ENCODE peak calls at places on chromosome 6, in four cellular contexts. M is adrenal gland; O is CD8-positive, alpha-beta T cell; Q is keratinocyte. R is an unnamed sample.

GRCh38 chr6:111623046-111623718 is 17.5 kb upstream of the TRAF3IP2 start:
- DNase-seq in Q (no peak), M (no peak), O (no peak), R (no peak)

GRCh38 chr6:48996461-48997119 is 466.5 kb downstream of the MMUT start:
- DNase-seq in Q (no peak), O (no peak), M (no peak), R (no peak)

GRCh38 chr6:63493557-63493956 is 78.7 kb upstream of the LOC128125822 start:
- DNase-seq in O (no peak), Q (peak; percentile 9), M (no peak), R (no peak)

GRCh38 chr6:108966855-108967755 is 118.9 kb downstream of the ARMC2 start:
- DNase-seq in Q (no peak), O (no peak), M (no peak), R (no peak)

GRCh38 chr6:44023586-44024454 is 103.4 kb downstream of the MRPL14 start:
- DNase-seq in O (no peak), M (no peak), Q (no peak), R (no peak)

GRCh38 chr6:128567029-128567428 is 46.6 kb upstream of the PTPRK start:
- DNase-seq in M (no peak), Q (peak; percentile 17), O (no peak), R (no peak)

GRCh38 chr6:108714774-108715414 is 133.3 kb upstream of the ARMC2 start:
- DNase-seq in O (no peak), M (no peak), Q (no peak), R (no peak)

GRCh38 chr6:89035252-89036106 is 45.1 kb upstream of the PNRC1 start:
- DNase-seq in M (peak; percentile 95), O (no peak), Q (peak; percentile 97), R (peak; percentile 84)

GRCh38 chr6:139253656-139254055 is 38.1 kb downstream of the TXLNB start:
- DNase-seq in M (no peak), O (no peak), Q (no peak), R (no peak)

GRCh38 chr6:156021746-156022396 is 566.2 kb upstream of the NOX3 start:
- DNase-seq in M (no peak), Q (no peak), O (no peak), R (no peak)

GRCh38 chr6:48057611-48058010 is 53.4 kb downstream of the PTCHD4 start:
- DNase-seq in Q (no peak), M (no peak), O (no peak), R (no peak)

GRCh38 chr6:10582774-10583508 is 61.8 kb downstream of the GCNT2 start:
- DNase-seq in Q (no peak), O (no peak), M (no peak), R (no peak)

GRCh38 chr6:43014434-43014909 is 423 bp downstream of the KLHDC3 start:
- DNase-seq in Q (no peak), M (no peak), O (no peak), R (no peak)

GRCh38 chr6:140602431-140602836 is 1228.0 kb upstream of the CITED2 start:
- DNase-seq in M (no peak), O (no peak), Q (no peak), R (no peak)

GRCh38 chr6:144955853-144956252 is 670.7 kb downstream of the UTRN start:
- DNase-seq in O (no peak), Q (no peak), M (no peak), R (no peak)

GRCh38 chr6:48074368-48074767 is 36.6 kb downstream of the PTCHD4 start:
- DNase-seq in O (no peak), M (no peak), Q (no peak), R (no peak)

GRCh38 chr6:81753709-81754678 is 1.5 kb upstream of the TENT5A start:
- DNase-seq in M (peak; percentile 89), Q (no peak), O (peak; percentile 80), R (peak; percentile 54)

GRCh38 chr6:27096834-27097511 is 150.5 kb upstream of the PRSS16 start:
- DNase-seq in O (no peak), M (peak; percentile 27), Q (peak; percentile 85), R (no peak)

GRCh38 chr6:17469006-17469972 is 75.9 kb downstream of the CAP2 start:
- DNase-seq in M (no peak), O (no peak), Q (no peak), R (no peak)

GRCh38 chr6:157549468-157549745 is 168.4 kb downstream of the ZDHHC14 start:
- DNase-seq in O (no peak), M (no peak), Q (no peak), R (no peak)
- H3K4me1 ChIP-seq in O (peaks cover 24% of the 10 kb centered on the region), M (no peaks in the 10 kb centered on the region), Q (peaks cover 13% of the 10 kb centered on the region), R (no peaks in the 10 kb centered on the region)

GRCh38 chr6:51684603-51685002 is 402.8 kb downstream of the PKHD1 start:
- DNase-seq in O (no peak), M (no peak), Q (no peak), R (no peak)

GRCh38 chr6:51678905-51679620 is 408.4 kb downstream of the PKHD1 start:
- DNase-seq in M (no peak), Q (no peak), O (no peak), R (no peak)

GRCh38 chr6:51678274-51678673 is 409.1 kb downstream of the PKHD1 start:
- DNase-seq in O (no peak), M (no peak), Q (no peak), R (no peak)

GRCh38 chr6:51684038-51684437 is 403.4 kb downstream of the PKHD1 start:
- DNase-seq in M (no peak), O (no peak), Q (no peak), R (no peak)
- TF ChIP-seq CTCF in M (no peak), O (no peak), Q (no peak), R (no peak)

GRCh38 chr6:148451690-148452089 is 109.1 kb downstream of the SASH1 start:
- DNase-seq in Q (no peak), M (no peak), O (no peak), R (no peak)

GRCh38 chr6:148448371-148449010 is 105.9 kb downstream of the SASH1 start:
- DNase-seq in M (no peak), Q (no peak), O (no peak), R (no peak)

GRCh38 chr6:148452921-148453320 is 110.3 kb downstream of the SASH1 start:
- DNase-seq in Q (no peak), O (no peak), M (no peak), R (no peak)

GRCh38 chr6:148453906-148454305 is 111.3 kb downstream of the SASH1 start:
- DNase-seq in O (no peak), Q (no peak), M (no peak), R (no peak)

DNA sequence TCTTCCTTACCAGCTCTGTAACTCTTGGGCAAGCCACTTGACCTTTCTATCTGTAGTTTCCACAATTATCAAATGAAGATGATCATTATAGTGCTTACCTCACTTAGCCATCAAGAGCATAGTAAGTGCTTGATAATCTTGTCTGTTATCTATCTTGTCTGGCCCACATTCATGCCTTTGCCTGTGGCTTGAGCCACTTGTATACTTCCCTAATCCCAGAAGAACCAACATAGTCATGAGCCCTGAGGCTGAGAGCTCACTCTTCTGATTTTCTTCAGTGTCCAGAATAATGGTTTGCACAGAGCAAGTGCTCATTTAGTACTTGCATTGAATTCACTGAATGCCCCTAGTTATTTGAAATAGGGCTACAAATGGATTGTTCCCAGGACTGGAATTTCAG is 108.2 kb downstream of the SASH1 start:
- DNase-seq in Q (no peak), O (no peak), M (no peak), R (no peak)
- H3K27ac ChIP-seq in Q (no peak overlapping the region), O (no peak overlapping the region), M (no peak overlapping the region), R (no peak overlapping the region)

GRCh38 chr6:74971631-74972030 is 234.2 kb downstream of the COL12A1 start:
- DNase-seq in Q (no peak), M (no peak), O (no peak), R (no peak)
- H3K4me1 ChIP-seq in Q (peaks cover 18% of the 10 kb centered on the region), M (peaks cover 12% of the 10 kb centered on the region), O (no peaks in the 10 kb centered on the region), R (peaks cover 5% of the 10 kb centered on the region)

GRCh38 chr6:166861961-166862286 is 94.4 kb downstream of the RNASET2 start:
- DNase-seq in M (no peak), O (no peak), Q (no peak), R (no peak)

GRCh38 chr6:166862978-166863530 is 93.3 kb downstream of the RNASET2 start:
- DNase-seq in Q (no peak), M (no peak), O (no peak), R (no peak)

GRCh38 chr6:166861304-166861703 is 95.0 kb downstream of the RNASET2 start:
- DNase-seq in O (no peak), M (no peak), Q (no peak), R (no peak)

GRCh38 chr6:166864333-166864732 is 92.0 kb downstream of the RNASET2 start:
- DNase-seq in O (no peak), M (no peak), Q (no peak), R (no peak)

GRCh38 chr6:166862287-166862977 is 93.9 kb downstream of the RNASET2 start:
- DNase-seq in M (peak; percentile 30), O (no peak), Q (no peak), R (no peak)
- TF ChIP-seq CTCF in M (no peak), O (no peak), Q (no peak), R (no peak)

GRCh38 chr6:163513570-163514166 is 99.2 kb downstream of the QKI start:
- DNase-seq in O (no peak), M (no peak), Q (no peak), R (no peak)
- H3K27ac ChIP-seq in O (no peak overlapping the region), M (no peak overlapping the region), Q (no peak overlapping the region), R (no peak overlapping the region)

GRCh38 chr6:137494281-137494966 is at the start of gene OLIG3:
- DNase-seq in Q (no peak), M (no peak), O (no peak), R (no peak)

GRCh38 chr6:137496909-137497721 is 2.9 kb upstream of the OLIG3 start:
- DNase-seq in Q (no peak), O (no peak), M (no peak), R (no peak)

GRCh38 chr6:137496392-137496767 is 2.2 kb upstream of the OLIG3 start:
- DNase-seq in Q (no peak), M (no peak), O (no peak), R (no peak)

GRCh38 chr6:137494967-137495595 is 887 bp upstream of the OLIG3 start:
- DNase-seq in O (no peak), M (no peak), Q (no peak), R (no peak)

DNA sequence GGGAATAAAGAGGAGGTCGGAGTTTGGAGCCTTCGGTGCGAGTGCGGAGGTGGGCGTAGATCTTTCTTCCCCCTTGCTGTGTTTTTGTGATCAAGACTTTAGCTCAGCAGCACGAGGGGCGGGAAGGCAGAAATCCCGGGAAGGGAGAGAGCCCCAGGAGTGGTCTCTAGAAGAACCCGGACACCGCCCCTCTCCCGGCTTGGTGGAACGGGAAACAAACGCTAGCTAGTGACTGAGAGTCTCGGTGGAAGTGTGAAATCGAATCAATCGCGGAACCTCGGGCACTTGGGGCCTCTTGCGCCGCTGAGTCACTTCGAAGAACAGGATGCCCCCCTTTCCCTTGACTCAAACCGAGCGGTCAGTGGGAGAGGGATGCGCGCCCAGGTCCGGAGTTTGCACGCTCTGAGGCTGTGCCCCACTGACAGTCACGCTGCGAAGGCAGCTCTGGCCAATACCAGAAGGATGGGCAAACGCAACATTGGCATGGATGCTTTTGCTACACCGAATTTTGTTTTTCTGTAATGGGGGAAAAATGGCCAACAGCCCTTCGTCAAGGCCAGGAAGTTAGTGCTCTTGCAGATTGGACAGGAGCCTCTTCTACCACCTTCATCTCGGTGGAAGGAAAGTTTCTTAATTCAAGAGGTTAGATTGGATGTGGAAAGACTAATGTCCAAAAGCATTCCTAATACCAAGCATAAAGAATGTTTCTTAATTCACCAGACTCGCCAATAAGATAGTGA is 1.6 kb upstream of the OLIG3 start:
- DNase-seq in Q (no peak), M (no peak), O (no peak), R (no peak)
- H3K4me1 ChIP-seq in Q (peaks cover 3% of the 10 kb centered on the region), M (peaks cover 15% of the 10 kb centered on the region), O (peaks cover 59% of the 10 kb centered on the region), R (no peaks in the 10 kb centered on the region)

GRCh38 chr6:117870477-117871243 is 36.4 kb upstream of the SLC35F1 start:
- DNase-seq in O (no peak), M (no peak), Q (no peak), R (no peak)
- TF ChIP-seq CTCF in O (no peak), M (no peak), Q (no peak), R (no peak)